ENCODE peak calls at places on chromosomes 4 and X, in ten cellular contexts. H is cardiac muscle cell, C is lower lobe of right lung, M is WTC11, N is GM12878, L is endothelial cell, F is foreskin keratinocyte, K is HFFc6, U is psoas muscle, Y is breast epithelium. P is an unnamed sample.

GRCh38 chrX:69277961-69278795 is 112.9 kb upstream of the PJA1 start:
- DNase-seq in H (peak; percentile 50), C (no peak), M (peak; percentile 44), N (no peak), L (no peak), F (no peak), K (no peak), U (no peak), Y (no peak), P (no peak)

GRCh38 chr4:54217642-54218486 is 11.2 kb upstream of the PDGFRA start:
- DNase-seq in H (peak; percentile 91), C (peak; percentile 63), M (peak; percentile 69), N (no peak), L (peak; percentile 73), F (no peak), K (peak; percentile 79), U (peak; percentile 88), Y (peak; percentile 67), P (peak; percentile 71)

GRCh38 chr4:105462042-105462421 is 11.8 kb downstream of the PPA2 start:
- DNase-seq in H (no peak), C (no peak), M (no peak), N (no peak), L (no peak), F (no peak), K (no peak), U (no peak), Y (no peak), P (no peak)

GRCh38 chr4:2791518-2792395 is 1.1 kb upstream of the SH3BP2 start:
- DNase-seq in H (no peak), C (peak; percentile 49), M (no peak), N (no peak), L (peak; percentile 4), F (no peak), K (no peak), U (peak; percentile 61), Y (peak; percentile 50), P (no peak)

GRCh38 chr4:109435635-109436034 is 2.0 kb downstream of the SEC24B start:
- DNase-seq in H (no peak), C (no peak), M (no peak), N (no peak), L (no peak), F (no peak), K (no peak), U (no peak), Y (no peak), P (no peak)

GRCh38 chr4:685681-686218 is 3.2 kb downstream of the SLC49A3 start:
- DNase-seq in H (no peak), C (no peak), M (no peak), N (no peak), L (no peak), F (no peak), K (no peak), U (peak; percentile 56), Y (no peak), P (no peak)

GRCh38 chr4:30716671-30717207 is 3.4 kb upstream of the PCDH7 start:
- DNase-seq in H (peak; percentile 64), C (no peak), M (no peak), N (no peak), L (peak; percentile 46), F (no peak), K (no peak), U (no peak), Y (no peak), P (peak; percentile 42)

GRCh38 chr4:27692098-27692679 is 831.5 kb downstream of the STIM2 start:
- DNase-seq in H (peak; percentile 42), C (no peak), M (peak; percentile 15), N (no peak), L (peak; percentile 12), F (peak; percentile 25), K (peak; percentile 67), U (no peak), Y (no peak), P (no peak)

GRCh38 chrX:103175944-103176753 is 38.8 kb upstream of the BEX4 start:
- DNase-seq in H (peak; percentile 64), C (peak; percentile 50), M (peak; percentile 60), N (no peak), L (peak; percentile 59), F (no peak), K (peak; percentile 34), U (peak; percentile 55), Y (peak; percentile 60), P (peak; percentile 72)

GRCh38 chrX:13087322-13088154 is 43.1 kb upstream of the FAM9C start:
- DNase-seq in H (no peak), C (no peak), M (no peak), N (peak; percentile 99), L (no peak), F (peak; percentile 81), K (no peak), U (no peak), Y (no peak), P (no peak)

GRCh38 chr4:40585201-40585789 is 44.4 kb downstream of the RBM47 start:
- DNase-seq in H (no peak), C (no peak), M (no peak), N (no peak), L (no peak), F (no peak), K (no peak), U (no peak), Y (no peak), P (no peak)

GRCh38 chr4:86927843-86928395 is 6.9 kb upstream of the AFF1 start:
- DNase-seq in H (no peak), C (no peak), M (no peak), N (no peak), L (no peak), F (peak; percentile 99), K (peak; percentile 98), U (no peak), Y (no peak), P (no peak)

GRCh38 chr4:175998782-175999181 is 66.9 kb upstream of the WDR17 start:
- DNase-seq in H (no peak), C (no peak), M (peak; percentile 39), N (no peak), L (no peak), F (peak; percentile 14), K (no peak), U (no peak), Y (no peak), P (no peak)

GRCh38 chr4:13498464-13498863 is 14.3 kb upstream of the RAB28 start:
- DNase-seq in H (no peak), C (no peak), M (no peak), N (no peak), L (no peak), F (no peak), K (no peak), U (no peak), Y (no peak), P (no peak)

GRCh38 chr4:119728692-119729593 is 100.3 kb upstream of the PDE5A start:
- DNase-seq in H (no peak), C (no peak), M (no peak), N (no peak), L (no peak), F (no peak), K (no peak), U (no peak), Y (no peak), P (no peak)

GRCh38 chr4:153535735-153536494 is 69.8 kb downstream of the TMEM131L start:
- DNase-seq in H (no peak), C (no peak), M (peak; percentile 44), N (no peak), L (no peak), F (no peak), K (peak; percentile 51), U (no peak), Y (no peak), P (no peak)

GRCh38 chr4:186149872-186150271 is 41.5 kb upstream of the CYP4V2 start:
- DNase-seq in H (peak; percentile 21), C (no peak), M (no peak), N (no peak), L (peak; percentile 62), F (no peak), K (no peak), U (peak; percentile 78), Y (no peak), P (peak; percentile 72)
- TF ChIP-seq CTCF in H (peak; percentile 77), C (peak; percentile 54), M (no peak), N (peak; percentile 85), L (peak; percentile 84), F (peak; percentile 46), K (no peak), U (no peak), Y (peak; percentile 43), P (peak; percentile 76)

DNA sequence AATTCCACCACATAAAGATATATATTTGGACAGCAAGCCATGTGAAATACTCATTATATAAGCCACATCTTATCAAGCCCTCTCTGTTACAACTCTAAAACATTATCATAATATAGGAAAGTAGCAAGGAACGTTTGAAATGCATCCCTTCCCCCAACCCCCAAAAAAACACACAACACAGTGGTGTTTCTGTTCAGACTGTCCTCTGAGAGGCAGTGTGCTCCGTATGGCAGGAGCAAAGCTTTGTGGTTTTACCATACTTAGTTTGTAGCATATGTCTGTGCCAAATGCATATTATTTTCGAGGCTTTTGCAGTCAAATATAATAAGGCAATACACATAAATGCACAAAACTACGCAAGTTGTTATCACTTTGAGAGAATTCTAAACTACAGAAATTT is 194.2 kb downstream of the RAPGEF2 start:
- DNase-seq in H (no peak), C (no peak), M (no peak), N (no peak), L (no peak), F (no peak), K (no peak), U (no peak), Y (no peak), P (no peak)
- TF ChIP-seq CTCF in H (no peak), C (no peak), M (no peak), N (no peak), L (no peak), F (peak; percentile 26), K (no peak), U (no peak), Y (no peak), P (no peak)

GRCh38 chr4:163191999-163192398 is 25.3 kb upstream of the NAF1 start:
- DNase-seq in H (no peak), C (no peak), M (no peak), N (no peak), L (no peak), F (no peak), K (peak; percentile 36), U (no peak), Y (no peak), P (no peak)
- TF ChIP-seq CTCF in H (peak; percentile 2), C (no peak), M (peak; percentile 40), N (no peak), L (no peak), F (peak; percentile 49), K (peak; percentile 80), U (peak; percentile 21), Y (no peak), P (no peak)

GRCh38 chr4:23648846-23649596 is 240.8 kb downstream of the PPARGC1A start:
- DNase-seq in H (no peak), C (no peak), M (no peak), N (no peak), L (no peak), F (no peak), K (no peak), U (no peak), Y (no peak), P (no peak)
- TF ChIP-seq CTCF in H (no peak), C (no peak), M (no peak), N (no peak), L (no peak), F (no peak), K (no peak), U (no peak), Y (no peak), P (no peak)

P was measured in glutamatergic neuron.